ENCODE peak calls at places on chromosomes 13 and 19, in six cellular contexts. One of them, this sample, is unnamed. For H3K36me3 and H3K27me3, the result is how much of the 10 kb centered on the place peaks cover.

GRCh38 chr13:60448907-60449510 is 52.0 kb downstream of the TDRD3 start:
- DNase-seq in adrenal gland: peak
- DNase-seq in esophagus squamous epithelium: no peak
- DNase-seq in uterus: no peak
- DNase-seq in ovary: no peak
- DNase-seq in stomach: no peak
- DNase-seq in this sample: no peak

GRCh38 chr19:13965377-13965896 is 13.1 kb downstream of the DCAF15 start:
- DNase-seq in adrenal gland: no peak
- DNase-seq in esophagus squamous epithelium: no peak
- DNase-seq in uterus: no peak
- DNase-seq in ovary: no peak
- DNase-seq in stomach: no peak
- DNase-seq in this sample: no peak

GRCh38 chr19:8614455-8614854 is 3.9 kb upstream of the ADAMTS10 start:
- DNase-seq in adrenal gland: no peak
- DNase-seq in esophagus squamous epithelium: no peak
- DNase-seq in uterus: no peak
- DNase-seq in ovary: no peak
- DNase-seq in stomach: no peak
- DNase-seq in this sample: no peak

GRCh38 chr13:30738526-30738925 is 3.2 kb downstream of the ALOX5AP start:
- DNase-seq in adrenal gland: no peak
- DNase-seq in esophagus squamous epithelium: no peak
- DNase-seq in uterus: no peak
- DNase-seq in ovary: no peak
- DNase-seq in stomach: no peak
- DNase-seq in this sample: no peak

GRCh38 chr13:67283602-67284001 is 53.5 kb upstream of the PCDH9 start:
- DNase-seq in adrenal gland: no peak
- DNase-seq in esophagus squamous epithelium: no peak
- DNase-seq in uterus: no peak
- DNase-seq in ovary: no peak
- DNase-seq in stomach: no peak
- DNase-seq in this sample: no peak

GRCh38 chr13:109904218-109904617 is 117.8 kb upstream of the IRS2 start:
- DNase-seq in adrenal gland: no peak
- DNase-seq in esophagus squamous epithelium: no peak
- DNase-seq in uterus: no peak
- DNase-seq in ovary: no peak
- DNase-seq in stomach: no peak
- DNase-seq in this sample: no peak

GRCh38 chr13:111126509-111126908 is 11.4 kb downstream of the ARHGEF7 start:
- DNase-seq in adrenal gland: no peak
- DNase-seq in esophagus squamous epithelium: no peak
- DNase-seq in uterus: no peak
- DNase-seq in ovary: no peak
- DNase-seq in stomach: no peak
- DNase-seq in this sample: no peak

GRCh38 chr13:25934127-25934526 is 117.7 kb downstream of the SHISA2 start:
- DNase-seq in adrenal gland: no peak
- DNase-seq in esophagus squamous epithelium: no peak
- DNase-seq in uterus: no peak
- DNase-seq in ovary: no peak
- DNase-seq in stomach: no peak
- DNase-seq in this sample: no peak

GRCh38 chr19:29532956-29533355 is 7.2 kb downstream of the VSTM2B start:
- DNase-seq in adrenal gland: no peak
- DNase-seq in esophagus squamous epithelium: no peak
- DNase-seq in uterus: no peak
- DNase-seq in ovary: no peak
- DNase-seq in stomach: peak
- DNase-seq in this sample: no peak

GRCh38 chr13:39961036-39961435 is 305.6 kb downstream of the COG6 start:
- DNase-seq in adrenal gland: no peak
- DNase-seq in esophagus squamous epithelium: no peak
- DNase-seq in uterus: no peak
- DNase-seq in ovary: no peak
- DNase-seq in stomach: no peak
- DNase-seq in this sample: no peak

GRCh38 chr19:49554701-49555181 is 25.6 kb downstream of the NOSIP start:
- DNase-seq in adrenal gland: peak
- DNase-seq in esophagus squamous epithelium: no peak
- DNase-seq in uterus: peak
- DNase-seq in ovary: no peak
- DNase-seq in stomach: no peak
- DNase-seq in this sample: peak

GRCh38 chr13:106468207-106468606 is 67.3 kb downstream of the EFNB2 start:
- DNase-seq in adrenal gland: no peak
- DNase-seq in esophagus squamous epithelium: no peak
- DNase-seq in uterus: no peak
- DNase-seq in ovary: no peak
- DNase-seq in stomach: peak
- DNase-seq in this sample: no peak

GRCh38 chr13:85277753-85278152 is 521.5 kb downstream of the SLITRK6 start:
- DNase-seq in adrenal gland: no peak
- DNase-seq in esophagus squamous epithelium: no peak
- DNase-seq in uterus: no peak
- DNase-seq in ovary: no peak
- DNase-seq in stomach: no peak
- DNase-seq in this sample: no peak

GRCh38 chr13:86870388-86870966 is 800.7 kb upstream of the SLITRK5 start:
- DNase-seq in adrenal gland: no peak
- DNase-seq in esophagus squamous epithelium: no peak
- DNase-seq in uterus: no peak
- DNase-seq in ovary: no peak
- DNase-seq in stomach: no peak
- DNase-seq in this sample: no peak

GRCh38 chr13:94196426-94196825 is 283.1 kb downstream of the DCT start:
- DNase-seq in adrenal gland: no peak
- DNase-seq in esophagus squamous epithelium: no peak
- DNase-seq in uterus: no peak
- DNase-seq in ovary: no peak
- DNase-seq in stomach: no peak
- DNase-seq in this sample: no peak

DNA sequence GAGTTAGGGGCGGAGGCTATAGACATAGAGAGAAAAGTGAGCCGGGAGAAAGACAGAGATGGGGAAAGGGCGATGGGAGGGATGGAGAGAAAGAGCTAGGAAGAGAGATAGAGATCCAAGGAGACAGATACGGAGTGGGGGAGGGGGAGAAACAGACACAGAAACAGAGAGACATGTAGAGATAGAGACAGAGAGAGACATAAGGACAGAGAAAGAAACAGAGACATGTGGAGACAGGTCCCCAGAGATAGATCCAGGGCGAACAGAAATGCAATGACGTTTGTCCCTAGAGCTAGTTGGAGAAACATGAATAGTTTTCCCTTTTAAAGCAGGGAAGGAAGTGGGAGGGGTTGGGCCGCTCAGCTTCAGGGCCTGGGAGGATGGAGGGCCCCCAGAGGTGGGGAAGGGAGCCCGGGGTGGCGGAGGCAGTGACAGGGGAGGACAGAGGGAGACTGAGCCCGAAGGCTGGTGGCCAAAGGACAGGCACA is 4.6 kb downstream of the PPP1R14A start:
- DNase-seq in adrenal gland: peak
- DNase-seq in esophagus squamous epithelium: no peak
- DNase-seq in uterus: peak
- DNase-seq in ovary: peak
- DNase-seq in stomach: no peak
- DNase-seq in this sample: no peak
- TF ChIP-seq POLR2A in adrenal gland: no peak
- TF ChIP-seq POLR2A in esophagus squamous epithelium: no peak
- TF ChIP-seq POLR2A in uterus: peak
- TF ChIP-seq POLR2A in ovary: no peak
- TF ChIP-seq POLR2A in stomach: no peak
- TF ChIP-seq POLR2A in this sample: peak

DNA sequence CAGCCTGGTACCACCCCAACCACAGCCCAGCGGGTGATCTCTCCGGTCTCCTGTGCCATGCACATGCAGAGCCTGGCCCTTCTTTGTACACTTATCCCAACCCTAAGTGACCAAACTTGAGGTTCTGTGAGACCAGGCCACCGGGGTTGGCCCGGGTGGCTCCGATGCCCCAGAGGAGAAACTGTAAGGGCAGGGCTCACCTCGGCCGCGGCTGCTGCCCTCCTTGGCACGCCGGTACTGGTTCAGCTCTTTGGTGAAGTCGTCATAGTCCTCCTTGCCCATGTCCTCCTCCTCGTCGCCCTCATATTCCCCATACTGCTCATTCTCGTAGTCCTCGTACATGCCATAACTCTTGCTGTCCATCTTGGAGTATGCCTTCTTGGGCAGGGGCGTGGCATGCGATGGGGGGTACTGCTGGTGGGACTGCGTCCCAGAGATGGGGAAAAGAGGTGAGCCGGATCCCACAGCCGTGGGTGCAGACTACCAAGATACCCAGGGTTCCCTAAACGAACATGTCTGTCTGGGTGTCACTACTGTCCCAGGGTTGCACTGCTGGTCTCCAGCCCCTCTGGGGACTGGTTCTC is 23.7 kb downstream of the ZC3H4 start:
- DNase-seq in adrenal gland: no peak
- DNase-seq in esophagus squamous epithelium: no peak
- DNase-seq in uterus: no peak
- DNase-seq in ovary: no peak
- DNase-seq in stomach: no peak
- DNase-seq in this sample: no peak
- H3K36me3 ChIP-seq in adrenal gland: half or more
- H3K36me3 ChIP-seq in esophagus squamous epithelium: under half
- H3K36me3 ChIP-seq in uterus: under half
- H3K36me3 ChIP-seq in ovary: under half
- H3K36me3 ChIP-seq in stomach: half or more
- H3K36me3 ChIP-seq in this sample: under half

DNA sequence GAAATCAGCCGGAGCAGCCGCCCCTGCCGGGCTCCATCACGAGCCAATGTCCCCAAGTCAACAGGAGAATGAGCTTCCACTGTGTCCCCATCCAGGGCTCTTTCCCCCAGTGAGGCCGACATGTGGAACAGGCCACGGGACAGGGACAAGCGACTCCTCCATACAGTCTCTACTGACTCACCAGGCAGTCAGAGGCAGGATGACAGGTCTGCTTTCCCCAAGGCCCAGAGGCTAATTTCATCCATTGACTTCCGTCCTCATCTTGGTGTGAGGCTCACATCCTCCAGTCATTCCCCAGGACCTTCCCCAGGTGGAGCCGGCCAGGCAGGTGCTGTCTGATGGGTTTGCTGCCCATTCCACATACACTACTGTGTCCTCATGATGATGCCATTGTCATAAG is 3.5 kb downstream of the CEACAM6 start:
- DNase-seq in adrenal gland: no peak
- DNase-seq in esophagus squamous epithelium: no peak
- DNase-seq in uterus: no peak
- DNase-seq in ovary: no peak
- DNase-seq in stomach: no peak
- DNase-seq in this sample: no peak
- H3K27me3 ChIP-seq in adrenal gland: under half
- H3K27me3 ChIP-seq in esophagus squamous epithelium: under half
- H3K27me3 ChIP-seq in uterus: under half
- H3K27me3 ChIP-seq in ovary: under half
- H3K27me3 ChIP-seq in stomach: under half
- H3K27me3 ChIP-seq in this sample: under half

GRCh38 chr19:36140289-36141038 is 598 bp downstream of the CAPNS1 start:
- DNase-seq in adrenal gland: peak
- DNase-seq in esophagus squamous epithelium: no peak
- DNase-seq in uterus: peak
- DNase-seq in ovary: peak
- DNase-seq in stomach: peak
- DNase-seq in this sample: peak
- TF ChIP-seq POLR2A in adrenal gland: no peak
- TF ChIP-seq POLR2A in esophagus squamous epithelium: no peak
- TF ChIP-seq POLR2A in uterus: no peak
- TF ChIP-seq POLR2A in ovary: no peak
- TF ChIP-seq POLR2A in stomach: no peak
- TF ChIP-seq POLR2A in this sample: no peak

GRCh38 chr19:16420781-16421386 is 50.9 kb downstream of the EPS15L1 start:
- DNase-seq in adrenal gland: no peak
- DNase-seq in esophagus squamous epithelium: no peak
- DNase-seq in uterus: no peak
- DNase-seq in ovary: no peak
- DNase-seq in stomach: no peak
- DNase-seq in this sample: no peak
- H3K36me3 ChIP-seq in adrenal gland: half or more
- H3K36me3 ChIP-seq in esophagus squamous epithelium: under half
- H3K36me3 ChIP-seq in uterus: under half
- H3K36me3 ChIP-seq in ovary: under half
- H3K36me3 ChIP-seq in stomach: half or more
- H3K36me3 ChIP-seq in this sample: half or more

DNA sequence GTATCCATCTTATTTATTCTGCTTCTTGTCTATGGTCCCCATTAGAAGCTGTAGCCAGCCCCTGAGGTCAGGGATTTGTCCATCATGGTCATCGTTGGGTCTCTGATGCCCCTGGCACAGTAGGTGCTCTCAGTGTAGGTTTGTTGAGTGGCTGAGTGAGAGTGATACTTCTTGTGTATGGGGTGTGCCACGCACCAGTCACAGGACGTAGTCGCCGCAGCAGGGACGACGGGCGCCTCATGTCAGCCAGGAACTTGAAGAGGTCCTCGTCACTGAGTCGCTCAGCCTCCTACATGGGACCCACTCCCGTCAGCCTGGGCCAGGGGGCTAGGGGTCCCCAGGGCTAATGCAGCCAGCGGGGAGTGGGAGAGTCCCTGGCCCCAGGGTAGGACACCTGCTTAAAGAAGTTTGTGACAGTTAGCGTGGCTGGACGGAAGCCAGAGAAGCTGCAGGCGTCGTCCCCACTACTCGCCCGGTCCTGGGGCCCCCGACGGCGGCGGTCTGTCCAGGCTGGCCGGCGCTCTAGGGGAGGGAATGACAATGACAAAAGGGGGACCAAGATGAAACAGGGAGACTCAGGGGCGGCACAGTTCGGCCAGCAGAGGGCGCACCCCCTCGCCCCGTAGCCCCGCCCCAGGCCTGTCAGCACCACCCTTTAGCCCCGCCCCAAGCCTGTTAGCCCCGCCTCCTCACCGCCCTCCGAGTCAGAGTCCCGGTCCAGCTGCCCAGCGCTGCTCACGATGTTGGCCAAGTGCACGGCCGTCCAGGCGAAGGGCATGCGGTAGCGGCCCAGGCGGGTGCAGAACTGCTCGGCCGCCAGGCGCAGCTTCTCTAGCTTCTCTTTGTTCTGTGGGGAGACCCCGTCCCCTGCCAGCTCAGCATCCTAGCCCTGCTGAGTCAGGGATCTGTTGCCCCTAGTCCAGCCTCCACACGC is 3.7 kb downstream of the ANGPTL8 start:
- DNase-seq in adrenal gland: peak
- DNase-seq in esophagus squamous epithelium: peak
- DNase-seq in uterus: peak
- DNase-seq in ovary: peak
- DNase-seq in stomach: peak
- DNase-seq in this sample: peak
- H3K27me3 ChIP-seq in adrenal gland: under half
- H3K27me3 ChIP-seq in esophagus squamous epithelium: under half
- H3K27me3 ChIP-seq in uterus: under half
- H3K27me3 ChIP-seq in ovary: under half
- H3K27me3 ChIP-seq in stomach: under half
- H3K27me3 ChIP-seq in this sample: under half

This sample was measured in Peyer's patch.